ENCODE peak calls at places on chromosomes 3 and 15, in six cellular contexts. W is Caco-2, I is OCI-LY7, O is pancreas, C is left ventricle myocardium inferior, Q is IMR-90. J is an unnamed sample. For H3K36me3, the result is how much of the 10 kb centered on the place peaks cover.

GRCh38 chr3:129413687-129414506 is 14.5 kb downstream of the EFCAB12 start:
- DNase-seq in I (no peak), W (no peak), C (no peak), Q (peak), O (no peak), J (no peak)

GRCh38 chr15:69576035-69576526 is 123.5 kb downstream of the RPLP1 start:
- DNase-seq in I (peak), W (no peak), O (peak), Q (no peak), C (peak), J (peak)

GRCh38 chr3:81105761-81106160 is 655.7 kb downstream of the GBE1 start:
- DNase-seq in O (no peak), W (no peak), Q (no peak), C (no peak), I (no peak), J (no peak)

GRCh38 chr15:37921527-37922385 is 12.7 kb upstream of the TMCO5A start:
- DNase-seq in O (no peak), W (no peak), I (no peak), Q (peak), C (no peak), J (no peak)

GRCh38 chr15:32029409-32029861 is 880 bp upstream of the CHRNA7 start:
- DNase-seq in I (no peak), Q (no peak), C (no peak), O (peak), W (no peak), J (peak)

GRCh38 chr3:134567605-134568004 is 81.7 kb downstream of the CEP63 start:
- DNase-seq in O (no peak), I (no peak), Q (peak), W (no peak), C (no peak), J (no peak)

GRCh38 chr15:96107922-96108321 is 222.6 kb upstream of the NR2F2 start:
- DNase-seq in C (no peak), Q (peak), O (no peak), W (no peak), I (no peak), J (no peak)

GRCh38 chr15:22951031-22951380 is 29.2 kb downstream of the CYFIP1 start:
- DNase-seq in W (no peak), C (no peak), I (no peak), O (no peak), Q (no peak), J (no peak)

GRCh38 chr3:118932822-118933558 is 101.7 kb downstream of the IGSF11 start:
- DNase-seq in C (peak), O (no peak), W (no peak), I (no peak), Q (no peak), J (no peak)

GRCh38 chr3:160179906-160180305 is 45.3 kb upstream of the C3orf80 start:
- DNase-seq in O (no peak), Q (no peak), C (no peak), W (no peak), I (no peak), J (no peak)

GRCh38 chr3:197606468-197606867 is 50.7 kb upstream of the BDH1 start:
- DNase-seq in W (no peak), C (no peak), O (no peak), I (no peak), Q (no peak), J (no peak)

GRCh38 chr3:98341758-98342157 is 11.9 kb upstream of the OR5K4 start:
- DNase-seq in Q (no peak), C (no peak), W (no peak), I (no peak), O (no peak), J (no peak)

GRCh38 chr15:41259546-41260189 is 28.6 kb downstream of the CHP1 start:
- DNase-seq in C (no peak), W (peak), I (no peak), Q (no peak), O (no peak), J (no peak)

GRCh38 chr15:81858586-81858985 is 187.2 kb downstream of the MEX3B start:
- DNase-seq in C (no peak), I (peak), O (no peak), Q (no peak), W (no peak), J (no peak)

GRCh38 chr3:33025648-33026178 is 71.2 kb downstream of the GLB1 start:
- DNase-seq in C (no peak), O (no peak), Q (no peak), I (no peak), W (no peak), J (no peak)

GRCh38 chr15:92616621-92617179 is 38.9 kb downstream of the FAM174B start:
- DNase-seq in I (no peak), C (no peak), W (no peak), Q (no peak), O (no peak), J (no peak)

GRCh38 chr3:181985386-181985785 is 273.7 kb downstream of the SOX2 start:
- DNase-seq in I (peak), C (no peak), W (no peak), O (no peak), Q (no peak), J (no peak)

GRCh38 chr3:8851703-8852102 is 82.3 kb upstream of the OXTR start:
- DNase-seq in O (no peak), I (no peak), W (peak), C (no peak), Q (peak), J (no peak)

GRCh38 chr15:62482715-62483429 is 317.8 kb upstream of the C2CD4B start:
- DNase-seq in I (peak), O (no peak), Q (peak), C (no peak), W (peak), J (no peak)

GRCh38 chr3:187921391-187921790 is 176.1 kb upstream of the BCL6 start:
- DNase-seq in O (no peak), W (no peak), I (no peak), C (no peak), Q (no peak), J (no peak)

GRCh38 chr3:117688583-117688982 is 979.0 kb downstream of the TUSC7 start:
- DNase-seq in Q (no peak), C (no peak), O (no peak), I (no peak), W (no peak), J (no peak)

GRCh38 chr15:88905576-88905975 is 7.6 kb downstream of the MFGE8 start:
- DNase-seq in C (no peak), Q (no peak), W (no peak), I (no peak), O (no peak), J (peak)

GRCh38 chr3:9690451-9691450 is 12.9 kb upstream of the CPNE9 start:
- DNase-seq in C (no peak), Q (no peak), I (peak), W (no peak), O (no peak), J (peak)

GRCh38 chr3:161576733-161577510 is 80.3 kb downstream of the OTOL1 start:
- DNase-seq in I (no peak), O (no peak), W (no peak), Q (no peak), C (no peak), J (no peak)

GRCh38 chr15:29094711-29095110 is 174.9 kb downstream of the NSMCE3 start:
- DNase-seq in O (no peak), C (no peak), Q (no peak), I (no peak), W (no peak), J (no peak)

GRCh38 chr3:181316481-181316880 is 326.9 kb upstream of the DNAJC19 start:
- DNase-seq in O (no peak), W (peak), I (peak), Q (peak), C (no peak), J (no peak)

GRCh38 chr3:193996641-193997089 is 139.3 kb upstream of the HES1 start:
- DNase-seq in Q (no peak), W (no peak), C (no peak), I (no peak), O (no peak), J (no peak)

GRCh38 chr15:84840741-84841429 is 23.7 kb downstream of the ALPK3 start:
- DNase-seq in Q (peak), I (no peak), C (peak), W (no peak), O (peak), J (no peak)

GRCh38 chr15:45454825-45455224 is 67.7 kb downstream of the SLC30A4 start:
- DNase-seq in O (peak), W (no peak), C (peak), Q (peak), I (peak), J (peak)

GRCh38 chr15:68924866-68925599 is 5.3 kb upstream of the SPESP1 start:
- DNase-seq in W (peak), C (peak), I (peak), O (peak), Q (peak), J (peak)

GRCh38 chr3:139721370-139721769 is 43.6 kb upstream of the NMNAT3 start:
- DNase-seq in Q (no peak), W (no peak), C (no peak), O (no peak), I (no peak), J (no peak)

GRCh38 chr3:139716908-139717485 is 39.2 kb upstream of the NMNAT3 start:
- DNase-seq in O (no peak), W (no peak), I (no peak), Q (no peak), C (no peak), J (no peak)

GRCh38 chr3:139715736-139716135 is 38.0 kb upstream of the NMNAT3 start:
- DNase-seq in Q (no peak), C (no peak), W (no peak), I (no peak), O (no peak), J (no peak)

DNA sequence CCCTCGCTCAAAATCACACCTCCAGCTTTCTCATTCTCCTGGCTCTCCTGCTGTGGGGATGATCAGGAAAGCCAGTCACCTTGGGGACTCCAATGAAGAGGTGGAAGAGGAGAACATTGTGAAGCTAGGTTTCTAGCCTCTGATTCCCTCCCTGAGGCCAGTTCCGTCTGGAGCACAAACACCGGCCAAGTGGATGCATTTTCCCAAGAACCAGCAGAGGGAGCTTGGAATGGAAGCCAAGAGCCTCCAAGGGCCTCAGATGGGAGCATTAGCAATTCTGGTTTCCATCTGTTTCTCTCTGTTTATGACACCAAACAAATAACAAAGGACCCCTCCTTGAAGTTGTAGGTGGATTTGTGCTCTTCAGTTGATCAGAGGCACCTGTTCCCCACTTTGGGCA is 40.6 kb upstream of the NMNAT3 start:
- DNase-seq in W (peak), C (peak), O (peak), I (no peak), Q (peak), J (no peak)
- TF ChIP-seq CTCF in W (peak), C (peak), O (peak), I (peak), Q (peak), J (no peak)

DNA sequence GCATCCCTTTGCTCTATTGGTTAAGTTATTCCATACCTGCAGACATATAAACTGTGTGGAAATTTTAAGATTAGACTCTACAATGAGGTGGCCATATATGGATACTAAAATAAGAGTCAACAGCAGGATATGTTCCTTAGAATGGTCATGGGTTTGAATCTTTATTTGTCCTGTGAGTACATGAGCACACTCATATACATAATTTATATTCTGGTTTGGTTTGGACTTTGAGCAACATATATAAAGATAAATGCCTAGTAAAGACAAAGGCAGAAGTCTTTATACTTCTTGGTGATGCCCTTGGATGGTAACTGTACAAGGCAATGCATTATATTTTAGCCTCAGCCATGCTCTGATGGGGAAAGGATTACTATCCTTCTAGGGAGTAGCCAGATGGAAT is 60.2 kb downstream of the HMG20A start:
- DNase-seq in C (no peak), O (no peak), Q (no peak), W (no peak), I (no peak), J (no peak)
- H3K36me3 ChIP-seq in C (under half), O (under half), Q (under half), W (under half), I (half or more), J (half or more)

DNA sequence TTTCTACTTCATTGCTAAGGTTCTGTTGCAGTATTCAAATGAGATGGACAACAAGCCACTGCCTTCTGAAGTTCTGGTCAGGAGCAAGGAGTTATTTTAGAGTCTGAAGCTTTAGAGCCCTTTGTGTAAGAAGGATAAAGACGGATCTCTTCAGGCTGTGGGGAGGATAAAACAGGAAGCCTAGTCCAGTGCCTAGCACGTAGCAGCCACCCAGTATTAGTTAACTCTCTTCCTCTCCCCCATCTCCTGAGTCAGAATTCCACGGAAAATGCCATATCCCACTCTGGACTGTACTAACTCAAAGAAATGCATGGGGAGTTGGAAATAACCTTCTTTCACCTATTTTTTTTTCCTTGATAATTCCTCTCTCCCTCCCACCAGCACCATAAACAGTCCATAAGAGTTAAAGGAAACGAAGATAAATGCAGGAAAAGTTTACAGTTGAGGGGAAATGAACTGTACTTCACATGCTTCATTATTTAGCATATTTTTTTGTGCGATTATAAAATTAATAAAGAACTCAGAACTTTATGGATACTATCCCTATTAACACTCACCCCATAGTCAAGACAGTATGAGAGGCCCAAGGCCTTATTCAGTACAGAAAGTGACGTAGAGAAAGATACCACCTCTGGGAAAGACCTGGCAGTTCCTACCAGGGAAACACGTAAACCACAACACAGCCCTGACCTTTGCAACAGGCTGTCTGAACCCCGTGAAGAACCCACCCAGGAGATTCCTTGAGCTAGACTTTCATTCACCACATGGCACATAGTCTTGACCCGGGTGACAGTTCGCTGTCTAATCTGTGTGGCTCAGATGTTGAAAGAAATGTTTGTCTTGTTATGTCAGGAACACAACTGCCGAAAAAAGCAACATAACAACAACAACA is 9.2 kb downstream of the IGF2BP2 start:
- DNase-seq in I (no peak), Q (peak), W (no peak), O (no peak), C (no peak), J (no peak)
- TF ChIP-seq CTCF in I (no peak), Q (no peak), W (no peak), O (no peak), C (no peak), J (no peak)

DNA sequence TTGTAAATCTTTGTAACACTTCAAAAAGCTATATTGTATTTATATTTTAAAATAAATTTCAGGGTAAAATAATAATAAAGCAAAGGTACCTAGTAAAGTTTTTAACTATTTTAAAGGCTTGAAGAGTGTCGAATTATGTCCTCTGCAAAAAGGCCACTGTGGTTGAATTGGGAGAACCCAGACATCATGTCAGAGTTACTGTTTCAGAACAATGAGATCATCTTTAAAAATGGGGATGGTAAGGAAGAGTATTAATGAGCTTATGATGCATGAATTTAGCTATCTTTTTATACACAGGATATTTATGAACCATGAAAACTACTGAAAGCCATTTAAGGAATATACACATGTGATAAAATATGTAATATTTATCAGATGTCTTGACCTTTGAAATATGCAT is 26.3 kb downstream of the KCNMB3 start:
- DNase-seq in Q (no peak), I (no peak), C (no peak), O (no peak), W (no peak), J (no peak)
- H3K36me3 ChIP-seq in Q (under half), I (under half), C (half or more), O (under half), W (under half), J (under half)

GRCh38 chr15:39584662-39585393 is 3.9 kb downstream of the THBS1 start:
- DNase-seq in I (no peak), O (no peak), C (no peak), Q (peak), W (no peak), J (no peak)

GRCh38 chr15:39584266-39584659 is 3.4 kb downstream of the THBS1 start:
- DNase-seq in C (no peak), W (no peak), I (no peak), O (no peak), Q (no peak), J (no peak)

GRCh38 chr15:39582977-39583585 is 2.2 kb downstream of the THBS1 start:
- DNase-seq in W (no peak), Q (no peak), C (no peak), O (no peak), I (no peak), J (no peak)

GRCh38 chr15:39582286-39582976 is 1.6 kb downstream of the THBS1 start:
- DNase-seq in C (no peak), Q (peak), O (no peak), W (no peak), I (no peak), J (no peak)

GRCh38 chr15:39583586-39584265 is 2.8 kb downstream of the THBS1 start:
- DNase-seq in O (no peak), C (no peak), W (no peak), Q (peak), I (no peak), J (no peak)
- TF ChIP-seq CTCF in O (no peak), C (peak), W (peak), Q (peak), I (peak), J (no peak)

GRCh38 chr15:78292219-78292618 is 7.2 kb downstream of the SKIC8 start:
- DNase-seq in O (no peak), Q (no peak), I (no peak), C (no peak), W (no peak), J (no peak)
- H3K36me3 ChIP-seq in O (under half), Q (under half), I (half or more), C (half or more), W (under half), J (half or more)

GRCh38 chr3:149970716-149971402 is at the start of gene PFN2:
- DNase-seq in C (peak), W (peak), I (peak), O (peak), Q (peak), J (peak)
- TF ChIP-seq CTCF in C (no peak), W (no peak), I (no peak), O (no peak), Q (no peak), J (no peak)

GRCh38 chr3:169996063-169996462 is 29.5 kb downstream of the SEC62 start:
- DNase-seq in C (no peak), O (no peak), Q (no peak), I (no peak), W (no peak), J (no peak)
- H3K36me3 ChIP-seq in C (half or more), O (under half), Q (under half), I (half or more), W (under half), J (half or more)

DNA sequence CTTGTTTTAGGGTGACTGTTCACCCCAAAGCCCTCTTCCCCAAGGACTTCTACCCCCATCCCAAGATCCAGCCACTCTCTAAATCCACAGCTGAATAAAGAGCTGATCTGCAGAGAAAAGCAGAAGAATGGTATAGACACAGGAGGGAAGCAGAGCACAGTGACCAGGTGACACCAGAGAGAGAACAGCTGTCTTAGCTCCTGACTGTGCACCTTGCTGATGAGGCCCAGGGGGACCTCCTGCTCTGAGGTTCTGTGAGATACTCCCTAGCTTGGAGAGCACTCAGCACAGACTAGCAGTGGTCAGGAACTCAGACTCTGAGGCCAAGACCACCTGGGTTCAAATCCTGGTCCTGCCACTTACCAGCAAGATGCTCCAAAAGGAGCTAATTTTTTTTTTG is 17.7 kb downstream of the MCF2L2 start:
- DNase-seq in Q (no peak), C (no peak), O (no peak), I (no peak), W (no peak), J (no peak)
- TF ChIP-seq CTCF in Q (no peak), C (no peak), O (no peak), I (no peak), W (no peak), J (no peak)

GRCh38 chr3:162992741-162993140 is 1496.1 kb downstream of the OTOL1 start:
- DNase-seq in W (no peak), I (no peak), Q (no peak), O (no peak), C (no peak), J (no peak)
- H3K36me3 ChIP-seq in W (under half), I (under half), Q (under half), O (under half), C (under half), J (under half)

J was measured in spleen.